ENCODE peak calls at places on chromosomes 1 and 21, in six cellular contexts. M is LNCaP clone FGC, Q is fibroblast of lung, K is neural progenitor cell, I is skeletal muscle cell, B is Daoy. L is an unnamed sample.

GRCh38 chr1:17032741-17033140 is 21.0 kb upstream of the ATP13A2 start:
- DNase-seq in M (no peak), Q (no peak), K (no peak), I (no peak), B (no peak), L (no peak)

GRCh38 chr1:203556047-203556851 is 62.3 kb downstream of the OPTC start:
- DNase-seq in M (no peak), Q (peak; percentile 80), K (peak; percentile 50), I (peak; percentile 72), B (peak; percentile 83), L (peak; percentile 50)

GRCh38 chr1:64167176-64167575 is 36.2 kb upstream of the UBE2U start:
- DNase-seq in M (no peak), Q (peak; percentile 81), K (no peak), I (peak; percentile 31), B (no peak), L (no peak)

GRCh38 chr1:116569776-116570357 is 959 bp downstream of the CD58 start:
- DNase-seq in M (no peak), Q (peak; percentile 37), K (peak; percentile 20), I (no peak), B (peak; percentile 66), L (no peak)

GRCh38 chr21:31860851-31861250 is 12.0 kb upstream of the HUNK start:
- DNase-seq in M (no peak), Q (no peak), K (no peak), I (no peak), B (no peak), L (no peak)

GRCh38 chr1:9900142-9901043 is 9.7 kb downstream of the CTNNBIP1 start:
- DNase-seq in M (peak; percentile 63), Q (peak; percentile 29), K (no peak), I (no peak), B (no peak), L (no peak)

GRCh38 chr1:33455537-33456301 is 16.7 kb upstream of the ZSCAN20 start:
- DNase-seq in M (peak; percentile 79), Q (peak; percentile 81), K (peak; percentile 66), I (peak; percentile 74), B (peak; percentile 89), L (peak; percentile 59)

GRCh38 chr1:241615043-241615974 is 24.9 kb downstream of the CHML start:
- DNase-seq in M (no peak), Q (peak; percentile 27), K (no peak), I (no peak), B (peak; percentile 72), L (no peak)

GRCh38 chr1:47232187-47232874 is at the start of gene TAL1:
- DNase-seq in M (no peak), Q (no peak), K (peak; percentile 66), I (no peak), B (no peak), L (no peak)